ENCODE peak calls at places on chromosomes 12 and 14, in eight cellular contexts. L is IMR-90, P is K562, I is neuronal stem cell, G is mesenchymal stem cell, B is neural progenitor cell, V is mesendoderm, H is H1. Z is an unnamed sample.
A peak's percentile ranks its signal among the peaks of the same experiment; 100 is the strongest.

GRCh38 chr14:91367173-91368171 is 50.1 kb downstream of the CCDC88C start:
- DNase-seq in L (peak; percentile 66), P (no peak), I (no peak), G (peak; percentile 69), B (no peak), V (peak; percentile 64), H (no peak), Z (peak; percentile 29)

GRCh38 chr12:20656600-20656999 is 38.5 kb upstream of the SLCO1C1 start:
- DNase-seq in L (no peak), P (no peak), I (no peak), G (no peak), B (peak; percentile 65), V (no peak), H (no peak), Z (no peak)

GRCh38 chr12:57258977-57259970 is 8.3 kb upstream of the STAC3 start:
- DNase-seq in L (peak; percentile 58), P (no peak), I (no peak), G (no peak), B (no peak), V (no peak), H (no peak), Z (no peak)

GRCh38 chr12:3680919-3681594 is 71.9 kb downstream of the CRACR2A start:
- DNase-seq in L (no peak), P (no peak), I (no peak), G (no peak), B (peak; percentile 53), V (no peak), H (peak; percentile 41), Z (no peak)

GRCh38 chr14:32709072-32709471 is 229.6 kb upstream of the NPAS3 start:
- DNase-seq in L (peak; percentile 77), P (no peak), I (no peak), G (peak; percentile 83), B (no peak), V (no peak), H (no peak), Z (no peak)

GRCh38 chr12:70402597-70402996 is 36.5 kb downstream of the KCNMB4 start:
- DNase-seq in L (no peak), P (no peak), I (no peak), G (no peak), B (no peak), V (no peak), H (no peak), Z (no peak)

GRCh38 chr12:60279224-60279623 is 683.4 kb downstream of the SLC16A7 start:
- DNase-seq in L (peak; percentile 84), P (no peak), I (no peak), G (peak; percentile 82), B (no peak), V (no peak), H (no peak), Z (no peak)

GRCh38 chr14:61503167-61503801 is 181.9 kb downstream of the PRKCH start:
- DNase-seq in L (peak; percentile 33), P (no peak), I (no peak), G (no peak), B (no peak), V (no peak), H (no peak), Z (peak; percentile 69)

GRCh38 chr12:12467222-12467621 is 95.4 kb downstream of the DUSP16 start:
- DNase-seq in L (no peak), P (no peak), I (no peak), G (no peak), B (no peak), V (no peak), H (no peak), Z (peak; percentile 8)

GRCh38 chr14:22427771-22428228 is 161.2 kb downstream of the DAD1 start:
- DNase-seq in L (peak; percentile 57), P (no peak), I (no peak), G (peak; percentile 93), B (peak; percentile 17), V (peak; percentile 36), H (no peak), Z (no peak)

GRCh38 chr12:93060666-93061413 is 131.7 kb upstream of the EEA1 start:
- DNase-seq in L (peak; percentile 57), P (peak; percentile 46), I (no peak), G (peak; percentile 69), B (no peak), V (peak; percentile 91), H (no peak), Z (no peak)

GRCh38 chr12:59314209-59314608 is 281.6 kb upstream of the SLC16A7 start:
- DNase-seq in L (no peak), P (no peak), I (no peak), G (no peak), B (no peak), V (no peak), H (no peak), Z (no peak)

GRCh38 chr12:113239811-113240331 is 18.6 kb downstream of the TPCN1 start:
- DNase-seq in L (no peak), P (no peak), I (no peak), G (peak; percentile 23), B (no peak), V (no peak), H (no peak), Z (no peak)

GRCh38 chr12:19434538-19434937 is 4.8 kb upstream of the AEBP2 start:
- DNase-seq in L (no peak), P (no peak), I (no peak), G (no peak), B (no peak), V (no peak), H (no peak), Z (peak; percentile 65)

DNA sequence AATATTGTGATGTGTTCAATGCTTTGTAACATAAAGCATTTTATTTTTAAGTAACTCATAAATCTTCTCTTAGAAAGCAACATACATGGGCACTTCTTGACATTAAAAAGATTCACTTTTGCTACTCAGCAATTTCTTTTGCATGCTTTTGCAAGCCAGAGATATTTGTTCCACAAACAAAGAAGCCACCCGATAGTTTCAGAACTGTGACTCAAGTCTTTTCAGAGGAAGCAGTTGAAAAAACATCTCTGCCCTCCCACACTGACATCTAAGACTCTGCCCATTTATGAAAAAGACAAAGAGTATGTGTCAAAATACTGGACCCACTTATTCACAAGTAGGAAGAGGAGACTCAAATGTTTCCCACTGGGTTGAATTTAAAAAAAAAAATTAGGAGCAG is 7.5 kb downstream of the APPL2 start:
- DNase-seq in L (peak; percentile 80), P (no peak), I (no peak), G (peak; percentile 60), B (no peak), V (no peak), H (no peak), Z (no peak)
- H3K4me2 ChIP-seq in L (peak overlapping the region; percentile 38), P (no peak overlapping the region), I (no peak overlapping the region), G (no peak overlapping the region), B (no peak overlapping the region), V (no peak overlapping the region), H (no peak overlapping the region), Z (no peak overlapping the region)

GRCh38 chr12:85626782-85627171 is 209.4 kb downstream of the RASSF9 start:
- DNase-seq in L (no peak), P (no peak), I (no peak), G (no peak), B (no peak), V (no peak), H (no peak), Z (no peak)
- H3K4me2 ChIP-seq in L (peak overlapping the region; percentile 26), P (no peak overlapping the region), I (no peak overlapping the region), G (no peak overlapping the region), B (no peak overlapping the region), V (no peak overlapping the region), H (no peak overlapping the region), Z (no peak overlapping the region)

DNA sequence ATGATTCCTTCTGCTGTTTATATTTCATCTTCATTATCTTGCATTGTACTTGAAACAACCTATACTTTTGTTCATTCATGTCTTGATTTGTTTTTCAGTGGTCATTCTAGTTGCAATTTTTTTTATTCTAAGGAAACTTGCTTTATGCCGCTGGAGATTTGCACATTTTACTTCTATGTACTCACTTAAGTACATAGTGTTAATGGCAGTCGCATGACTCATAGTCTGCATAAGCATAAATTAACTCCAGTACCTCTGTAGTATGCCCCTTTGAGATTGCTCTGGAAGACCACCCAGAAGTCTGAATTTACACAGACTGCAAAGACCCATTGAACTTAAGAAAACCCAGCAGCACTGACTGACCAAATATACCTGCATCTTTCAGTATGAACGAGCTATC is 77.0 kb downstream of the MSRB3 start:
- DNase-seq in L (peak; percentile 47), P (no peak), I (no peak), G (peak; percentile 57), B (no peak), V (peak; percentile 36), H (no peak), Z (no peak)
- H3K4me2 ChIP-seq in L (peak overlapping the region; percentile 64), P (no peak overlapping the region), I (no peak overlapping the region), G (no peak overlapping the region), B (no peak overlapping the region), V (no peak overlapping the region), H (no peak overlapping the region), Z (no peak overlapping the region)

DNA sequence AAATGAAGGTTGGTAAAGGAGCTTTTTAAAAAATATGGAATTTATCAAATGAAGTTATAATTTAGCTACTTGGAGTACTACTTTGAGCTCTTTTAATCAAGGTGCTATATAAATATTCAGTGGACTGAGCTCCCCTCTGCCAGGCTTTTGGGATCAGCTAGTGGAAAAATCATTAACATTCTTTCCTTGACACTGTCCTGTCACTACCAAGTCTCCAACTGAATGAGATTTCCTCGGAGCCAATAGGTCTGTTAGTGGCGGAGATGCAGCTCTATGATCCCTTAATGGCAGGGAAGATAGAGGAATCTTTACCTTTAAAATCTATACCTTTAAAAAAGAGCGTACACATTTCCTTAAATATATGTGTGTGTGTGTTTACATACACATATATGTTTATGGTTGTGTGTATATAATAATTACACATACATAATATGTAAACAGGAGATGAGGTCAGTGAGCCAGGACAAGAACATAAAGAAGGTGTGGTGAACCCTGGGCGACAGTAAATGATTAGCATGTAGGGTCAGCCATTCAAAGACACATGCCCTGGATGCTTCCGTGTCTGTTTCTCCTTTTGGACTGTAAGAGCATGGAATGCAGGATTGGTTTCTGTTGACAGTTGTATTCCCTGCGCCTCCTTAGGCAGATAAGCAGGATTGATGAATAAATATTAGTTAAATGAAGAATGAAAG is 47.7 kb upstream of the ATP2A2 start:
- DNase-seq in L (no peak), P (no peak), I (no peak), G (no peak), B (no peak), V (no peak), H (no peak), Z (no peak)
- H3K4me2 ChIP-seq in L (no peak overlapping the region), P (no peak overlapping the region), I (no peak overlapping the region), G (no peak overlapping the region), B (no peak overlapping the region), V (no peak overlapping the region), H (no peak overlapping the region), Z (no peak overlapping the region)

DNA sequence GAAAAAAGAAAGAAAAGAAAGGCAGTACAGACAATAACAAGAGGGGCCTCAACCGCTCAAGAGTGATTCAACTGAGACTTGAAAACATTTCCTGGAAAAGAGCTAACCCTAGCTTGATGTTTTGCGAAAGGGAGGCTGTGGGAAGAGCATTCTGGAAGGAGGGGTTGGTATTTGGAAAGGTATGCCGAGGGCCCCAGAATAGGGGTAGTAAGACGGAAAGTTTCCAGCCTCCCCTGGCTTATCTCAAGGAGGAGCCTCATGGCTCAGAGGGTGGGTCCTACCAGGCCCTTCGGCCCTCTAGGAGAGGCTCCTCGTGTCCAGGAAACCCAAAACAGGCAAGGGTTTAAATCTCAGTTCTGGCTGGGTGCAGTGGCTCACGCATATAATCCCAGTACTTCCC is 8.4 kb downstream of the RNU4-2 start:
- DNase-seq in L (no peak), P (no peak), I (no peak), G (no peak), B (no peak), V (peak; percentile 93), H (peak; percentile 52), Z (no peak)
- H3K4me2 ChIP-seq in L (no peak overlapping the region), P (no peak overlapping the region), I (no peak overlapping the region), G (no peak overlapping the region), B (no peak overlapping the region), V (no peak overlapping the region), H (no peak overlapping the region), Z (no peak overlapping the region)